ENCODE peak calls at places on chromosome 15, in five cellular contexts. One of them, this sample, is unnamed. For H3K27me3, the result is how much of the 10 kb centered on the place peaks cover.

GRCh38 chr15:92898988-92899909 is 875 bp upstream of the CHD2 start:
- DNase-seq in H1: no peak
- DNase-seq in transverse colon: no peak
- DNase-seq in SK-N-SH: no peak
- DNase-seq in ovary: no peak
- DNase-seq in this sample: no peak

GRCh38 chr15:32987067-32987466 is 207.4 kb downstream of the FMN1 start:
- DNase-seq in H1: no peak
- DNase-seq in ovary: no peak
- DNase-seq in transverse colon: no peak
- DNase-seq in SK-N-SH: no peak
- DNase-seq in this sample: no peak

GRCh38 chr15:42102646-42103235 is 8.4 kb upstream of the PLA2G4D start:
- DNase-seq in transverse colon: no peak
- DNase-seq in SK-N-SH: no peak
- DNase-seq in H1: no peak
- DNase-seq in ovary: no peak
- DNase-seq in this sample: no peak

GRCh38 chr15:44045217-44045616 is 149.9 kb downstream of the FRMD5 start:
- DNase-seq in SK-N-SH: no peak
- DNase-seq in transverse colon: no peak
- DNase-seq in ovary: no peak
- DNase-seq in H1: no peak
- DNase-seq in this sample: no peak

GRCh38 chr15:100715571-100716455 is 113.4 kb downstream of the ASB7 start:
- DNase-seq in ovary: no peak
- DNase-seq in H1: peak
- DNase-seq in transverse colon: peak
- DNase-seq in SK-N-SH: no peak
- DNase-seq in this sample: peak

GRCh38 chr15:68842958-68843357 is 22.3 kb upstream of the ANP32A start:
- DNase-seq in SK-N-SH: no peak
- DNase-seq in H1: no peak
- DNase-seq in ovary: no peak
- DNase-seq in transverse colon: no peak
- DNase-seq in this sample: no peak

GRCh38 chr15:41655716-41656115 is 4.5 kb upstream of the MGA start:
- DNase-seq in ovary: no peak
- DNase-seq in H1: no peak
- DNase-seq in transverse colon: no peak
- DNase-seq in SK-N-SH: no peak
- DNase-seq in this sample: no peak

GRCh38 chr15:89444241-89444797 is 52.1 kb downstream of the RHCG start:
- DNase-seq in SK-N-SH: no peak
- DNase-seq in ovary: no peak
- DNase-seq in transverse colon: no peak
- DNase-seq in H1: no peak
- DNase-seq in this sample: no peak

GRCh38 chr15:68374346-68374745 is 57.6 kb downstream of the ITGA11 start:
- DNase-seq in ovary: no peak
- DNase-seq in transverse colon: no peak
- DNase-seq in SK-N-SH: no peak
- DNase-seq in H1: peak
- DNase-seq in this sample: peak

GRCh38 chr15:69576948-69577351 is 124.3 kb downstream of the RPLP1 start:
- DNase-seq in SK-N-SH: no peak
- DNase-seq in ovary: no peak
- DNase-seq in transverse colon: no peak
- DNase-seq in H1: no peak
- DNase-seq in this sample: no peak

GRCh38 chr15:67701669-67702068 is 123.6 kb upstream of the SKOR1 start:
- DNase-seq in ovary: no peak
- DNase-seq in transverse colon: no peak
- DNase-seq in H1: no peak
- DNase-seq in SK-N-SH: no peak
- DNase-seq in this sample: no peak

GRCh38 chr15:60972301-60972700 is 256.8 kb downstream of the RORA start:
- DNase-seq in SK-N-SH: no peak
- DNase-seq in transverse colon: no peak
- DNase-seq in H1: no peak
- DNase-seq in ovary: no peak
- DNase-seq in this sample: no peak

GRCh38 chr15:64635486-64635815 is 139.9 kb downstream of the RBPMS2 start:
- DNase-seq in SK-N-SH: peak
- DNase-seq in ovary: peak
- DNase-seq in H1: no peak
- DNase-seq in transverse colon: no peak
- DNase-seq in this sample: peak

GRCh38 chr15:75145027-75145841 is 56.4 kb upstream of the C15orf39 start:
- DNase-seq in ovary: no peak
- DNase-seq in transverse colon: no peak
- DNase-seq in SK-N-SH: no peak
- DNase-seq in H1: no peak
- DNase-seq in this sample: no peak

GRCh38 chr15:101784644-101785043 is 18.7 kb upstream of the OR4F6 start:
- DNase-seq in ovary: no peak
- DNase-seq in SK-N-SH: no peak
- DNase-seq in H1: no peak
- DNase-seq in transverse colon: no peak
- DNase-seq in this sample: no peak

GRCh38 chr15:77484994-77485393 is 64.3 kb downstream of the HMG20A start:
- DNase-seq in H1: no peak
- DNase-seq in SK-N-SH: no peak
- DNase-seq in ovary: no peak
- DNase-seq in transverse colon: no peak
- DNase-seq in this sample: no peak

GRCh38 chr15:72521682-72522081 is 47.6 kb downstream of the ARIH1 start:
- DNase-seq in SK-N-SH: no peak
- DNase-seq in H1: no peak
- DNase-seq in transverse colon: no peak
- DNase-seq in ovary: peak
- DNase-seq in this sample: no peak

GRCh38 chr15:69666441-69666882 is 213.8 kb downstream of the RPLP1 start:
- DNase-seq in SK-N-SH: no peak
- DNase-seq in H1: no peak
- DNase-seq in transverse colon: peak
- DNase-seq in ovary: peak
- DNase-seq in this sample: no peak

GRCh38 chr15:64842099-64842940 is 605 bp downstream of the PLEKHO2 start:
- DNase-seq in H1: no peak
- DNase-seq in transverse colon: no peak
- DNase-seq in SK-N-SH: no peak
- DNase-seq in ovary: no peak
- DNase-seq in this sample: peak

GRCh38 chr15:71295242-71296031 is 180.2 kb downstream of the THSD4 start:
- DNase-seq in H1: no peak
- DNase-seq in ovary: no peak
- DNase-seq in transverse colon: no peak
- DNase-seq in SK-N-SH: no peak
- DNase-seq in this sample: no peak

GRCh38 chr15:62298811-62299210 is 133.7 kb upstream of the C2CD4B start:
- DNase-seq in ovary: no peak
- DNase-seq in H1: no peak
- DNase-seq in transverse colon: no peak
- DNase-seq in SK-N-SH: no peak
- DNase-seq in this sample: no peak

GRCh38 chr15:63057454-63058335 is 15.1 kb downstream of the TPM1 start:
- DNase-seq in H1: no peak
- DNase-seq in SK-N-SH: no peak
- DNase-seq in ovary: no peak
- DNase-seq in transverse colon: no peak
- DNase-seq in this sample: no peak

GRCh38 chr15:55221090-55222011 is 24.6 kb upstream of the RSL24D1 start:
- DNase-seq in ovary: no peak
- DNase-seq in transverse colon: no peak
- DNase-seq in H1: no peak
- DNase-seq in SK-N-SH: no peak
- DNase-seq in this sample: no peak

GRCh38 chr15:100696452-100696851 is 94.1 kb downstream of the ASB7 start:
- DNase-seq in H1: no peak
- DNase-seq in ovary: no peak
- DNase-seq in transverse colon: no peak
- DNase-seq in SK-N-SH: no peak
- DNase-seq in this sample: no peak

GRCh38 chr15:36265422-36265821 is 314.0 kb upstream of the CDIN1 start:
- DNase-seq in transverse colon: no peak
- DNase-seq in SK-N-SH: no peak
- DNase-seq in H1: no peak
- DNase-seq in ovary: no peak
- DNase-seq in this sample: no peak

GRCh38 chr15:101170568-101171350 is 81.1 kb downstream of the CHSY1 start:
- DNase-seq in ovary: no peak
- DNase-seq in transverse colon: no peak
- DNase-seq in H1: no peak
- DNase-seq in SK-N-SH: no peak
- DNase-seq in this sample: peak

DNA sequence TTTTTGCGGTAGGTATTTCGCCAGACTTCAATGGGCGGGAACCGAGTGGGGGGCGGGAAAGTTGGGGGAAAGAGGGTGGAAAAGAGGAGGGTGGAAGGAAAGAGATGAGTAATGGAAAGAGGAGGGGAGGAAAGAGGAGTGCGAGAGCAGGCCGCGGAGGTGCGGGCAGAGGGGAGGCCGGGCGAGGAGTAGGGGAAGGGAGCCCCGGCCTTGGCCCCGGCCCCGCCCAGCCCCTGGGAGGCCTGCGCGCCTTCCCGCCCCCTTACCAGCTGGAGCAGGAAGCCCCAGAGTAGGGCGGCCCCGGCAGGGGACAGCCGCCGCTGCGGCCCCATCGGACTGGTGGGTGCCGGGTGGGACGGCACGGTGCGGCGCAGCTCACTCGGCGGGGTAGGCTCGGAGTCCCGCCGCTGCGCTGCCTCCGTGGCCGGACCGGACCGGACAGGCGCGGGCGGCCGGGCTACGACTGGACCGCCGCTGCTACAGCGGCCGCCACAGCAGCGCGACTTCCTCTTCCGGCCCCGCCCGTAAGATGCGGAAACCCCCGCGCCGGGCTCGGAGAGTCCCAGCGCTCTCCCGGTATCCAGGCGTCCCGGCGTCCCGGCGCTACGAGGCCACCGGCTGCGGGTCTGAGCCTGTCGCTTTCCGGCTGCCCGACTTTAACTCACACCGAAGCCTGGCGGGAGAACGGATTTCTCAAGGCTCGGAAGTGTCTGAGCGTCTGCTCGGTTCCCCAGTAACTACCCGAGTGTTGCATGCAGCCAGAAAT is at the start of gene SPPL2A:
- DNase-seq in SK-N-SH: peak
- DNase-seq in ovary: peak
- DNase-seq in H1: peak
- DNase-seq in transverse colon: peak
- DNase-seq in this sample: peak
- TF ChIP-seq EP300 in SK-N-SH: peak
- TF ChIP-seq EP300 in ovary: no peak
- TF ChIP-seq EP300 in H1: no peak
- TF ChIP-seq EP300 in transverse colon: no peak
- TF ChIP-seq EP300 in this sample: no peak

GRCh38 chr15:82999905-83000671 is 11.4 kb downstream of the C15orf40 start:
- DNase-seq in transverse colon: no peak
- DNase-seq in ovary: no peak
- DNase-seq in SK-N-SH: peak
- DNase-seq in H1: peak
- DNase-seq in this sample: no peak
- TF ChIP-seq CTCF in transverse colon: peak
- TF ChIP-seq CTCF in ovary: no peak
- TF ChIP-seq CTCF in SK-N-SH: peak
- TF ChIP-seq CTCF in H1: peak
- TF ChIP-seq CTCF in this sample: no peak

DNA sequence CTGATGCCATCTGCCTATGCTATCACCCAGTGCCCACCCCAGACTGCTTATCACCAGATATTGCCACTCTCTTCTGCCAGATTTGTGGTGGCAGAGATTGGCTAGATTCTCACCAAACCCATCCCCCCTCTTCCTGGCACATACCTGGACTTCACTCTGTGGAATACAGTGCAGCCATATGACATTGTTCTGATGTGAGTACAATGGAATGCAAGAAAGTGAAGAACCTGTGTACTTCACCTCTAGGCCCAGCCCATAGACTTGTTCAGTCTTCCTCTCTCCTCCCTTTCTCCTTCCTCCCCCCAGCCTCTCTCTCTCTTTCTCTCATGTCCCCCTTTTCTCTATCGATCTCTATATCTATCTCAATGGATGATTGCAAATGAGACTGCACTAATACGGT is 46.9 kb upstream of the NTRK3 start:
- DNase-seq in SK-N-SH: no peak
- DNase-seq in H1: no peak
- DNase-seq in ovary: no peak
- DNase-seq in transverse colon: no peak
- DNase-seq in this sample: no peak
- H3K27me3 ChIP-seq in SK-N-SH: under half
- H3K27me3 ChIP-seq in H1: under half
- H3K27me3 ChIP-seq in ovary: under half
- H3K27me3 ChIP-seq in transverse colon: under half
- H3K27me3 ChIP-seq in this sample: under half

GRCh38 chr15:38069001-38069400 is 134.6 kb downstream of the TMCO5A start:
- DNase-seq in SK-N-SH: peak
- DNase-seq in ovary: no peak
- DNase-seq in transverse colon: peak
- DNase-seq in H1: no peak
- DNase-seq in this sample: no peak
- TF ChIP-seq EP300 in SK-N-SH: no peak
- TF ChIP-seq EP300 in ovary: no peak
- TF ChIP-seq EP300 in transverse colon: no peak
- TF ChIP-seq EP300 in H1: no peak
- TF ChIP-seq EP300 in this sample: no peak

GRCh38 chr15:52227456-52227855 is 36.3 kb upstream of the GNB5 start:
- DNase-seq in H1: peak
- DNase-seq in ovary: peak
- DNase-seq in transverse colon: peak
- DNase-seq in SK-N-SH: peak
- DNase-seq in this sample: peak
- TF ChIP-seq CTCF in H1: peak
- TF ChIP-seq CTCF in ovary: peak
- TF ChIP-seq CTCF in transverse colon: peak
- TF ChIP-seq CTCF in SK-N-SH: peak
- TF ChIP-seq CTCF in this sample: peak

GRCh38 chr15:51749307-51749706 is 2.1 kb upstream of the TMOD2 start:
- DNase-seq in H1: no peak
- DNase-seq in SK-N-SH: no peak
- DNase-seq in transverse colon: no peak
- DNase-seq in ovary: no peak
- DNase-seq in this sample: no peak
- H3K27me3 ChIP-seq in H1: under half
- H3K27me3 ChIP-seq in SK-N-SH: under half
- H3K27me3 ChIP-seq in transverse colon: under half
- H3K27me3 ChIP-seq in ovary: under half
- H3K27me3 ChIP-seq in this sample: under half